ENCODE peak calls at places on chromosomes 11 and 22, in eight cellular contexts. C, R, J, V, P, N, W and A are unnamed samples.

GRCh38 chr22:45638834-45639746 is 32.5 kb upstream of the ATXN10 start:
- DNase-seq in C (no peak), R (peak), J (peak), V (peak), P (peak), N (peak), W (no peak), A (no peak)

GRCh38 chr11:3700910-3701309 is 29.7 kb upstream of the CHRNA10 start:
- DNase-seq in C (no peak), R (no peak), J (no peak), V (no peak), P (no peak), N (no peak), W (no peak), A (no peak)

GRCh38 chr11:70270104-70270876 is at the start of gene PPFIA1:
- DNase-seq in C (peak), R (peak), J (peak), V (peak), P (peak), N (peak), W (peak), A (peak)

GRCh38 chr11:76030286-76030685 is 176.0 kb downstream of the WNT11 start:
- DNase-seq in C (no peak), R (peak), J (peak), V (no peak), P (peak), N (peak), W (no peak), A (peak)

GRCh38 chr11:13368041-13368446 is 90.5 kb downstream of the BMAL1 start:
- DNase-seq in C (no peak), R (peak), J (peak), V (no peak), P (peak), N (peak), W (no peak), A (no peak)

GRCh38 chr11:100816823-100817222 is 129.7 kb downstream of the ARHGAP42 start:
- DNase-seq in C (no peak), R (no peak), J (no peak), V (no peak), P (no peak), N (peak), W (no peak), A (no peak)

GRCh38 chr11:131041331-131042040 is 125.2 kb upstream of the SNX19 start:
- DNase-seq in C (no peak), R (no peak), J (no peak), V (no peak), P (no peak), N (no peak), W (no peak), A (no peak)

GRCh38 chr22:19974233-19974861 is 32.7 kb upstream of the TXNRD2 start:
- DNase-seq in C (peak), R (peak), J (peak), V (peak), P (peak), N (peak), W (no peak), A (peak)

GRCh38 chr11:27524155-27524554 is 17.6 kb upstream of the LIN7C start:
- DNase-seq in C (no peak), R (peak), J (peak), V (no peak), P (peak), N (peak), W (no peak), A (peak)

GRCh38 chr11:121389651-121390050 is 62.5 kb upstream of the SORL1 start:
- DNase-seq in C (no peak), R (no peak), J (peak), V (no peak), P (peak), N (peak), W (no peak), A (no peak)

GRCh38 chr11:1868636-1869291 is 15.9 kb downstream of the LSP1 start:
- DNase-seq in C (no peak), R (no peak), J (no peak), V (peak), P (no peak), N (no peak), W (no peak), A (no peak)

GRCh38 chr11:129910360-129910759 is 15.0 kb upstream of the NFRKB start:
- DNase-seq in C (no peak), R (no peak), J (no peak), V (no peak), P (no peak), N (peak), W (no peak), A (no peak)

GRCh38 chr11:12921580-12922157 is 87.4 kb upstream of the RASSF10 start:
- DNase-seq in C (no peak), R (no peak), J (no peak), V (no peak), P (no peak), N (no peak), W (no peak), A (no peak)

GRCh38 chr11:129248618-129249017 is 56.5 kb upstream of the ARHGAP32 start:
- DNase-seq in C (no peak), R (peak), J (peak), V (no peak), P (peak), N (peak), W (no peak), A (no peak)

GRCh38 chr11:115745545-115746265 is 241.5 kb upstream of the CADM1 start:
- DNase-seq in C (no peak), R (no peak), J (no peak), V (no peak), P (no peak), N (no peak), W (no peak), A (no peak)

GRCh38 chr22:19571995-19572394 is 47.8 kb upstream of the CLDN5 start:
- DNase-seq in C (no peak), R (no peak), J (no peak), V (no peak), P (no peak), N (no peak), W (no peak), A (no peak)

GRCh38 chr22:39773976-39774539 is 119.5 kb downstream of the ENTHD1 start:
- DNase-seq in C (peak), R (no peak), J (no peak), V (no peak), P (no peak), N (peak), W (no peak), A (no peak)

GRCh38 chr22:26065847-26066246 is 103.4 kb upstream of the SEZ6L start:
- DNase-seq in C (no peak), R (no peak), J (no peak), V (no peak), P (no peak), N (no peak), W (no peak), A (no peak)

GRCh38 chr22:46963672-46964545 is 201.5 kb downstream of the TBC1D22A start:
- DNase-seq in C (no peak), R (no peak), J (no peak), V (no peak), P (no peak), N (no peak), W (no peak), A (no peak)

GRCh38 chr11:76604081-76604601 is 66.4 kb downstream of the LRRC32 start:
- DNase-seq in C (no peak), R (no peak), J (no peak), V (no peak), P (no peak), N (no peak), W (no peak), A (no peak)

GRCh38 chr11:121323208-121323607 is 30.6 kb downstream of the SC5D start:
- DNase-seq in C (no peak), R (no peak), J (no peak), V (no peak), P (no peak), N (no peak), W (no peak), A (no peak)

GRCh38 chr11:27997344-27997743 is 110.6 kb downstream of the KIF18A start:
- DNase-seq in C (no peak), R (no peak), J (no peak), V (no peak), P (no peak), N (peak), W (no peak), A (no peak)

GRCh38 chr11:116312560-116313340 is 460.0 kb downstream of the BUD13 start:
- DNase-seq in C (no peak), R (no peak), J (peak), V (peak), P (peak), N (peak), W (peak), A (no peak)

GRCh38 chr11:70383664-70384395 is 14.5 kb upstream of the CTTN start:
- DNase-seq in C (no peak), R (no peak), J (no peak), V (no peak), P (no peak), N (no peak), W (no peak), A (no peak)

GRCh38 chr22:29212738-29213137 is 7.0 kb downstream of the EMID1 start:
- DNase-seq in C (no peak), R (no peak), J (no peak), V (no peak), P (no peak), N (no peak), W (no peak), A (no peak)

GRCh38 chr11:66006134-66006890 is 4.0 kb downstream of the BANF1 start:
- DNase-seq in C (no peak), R (no peak), J (no peak), V (no peak), P (no peak), N (no peak), W (no peak), A (no peak)

GRCh38 chr11:66001941-66002647 is at the start of the genes BANF1 and EIF1AD:
- DNase-seq in C (peak), R (peak), J (peak), V (peak), P (peak), N (peak), W (peak), A (peak)

GRCh38 chr11:66004186-66004585 is 1.9 kb downstream of the BANF1 start:
- DNase-seq in C (no peak), R (no peak), J (no peak), V (no peak), P (no peak), N (no peak), W (no peak), A (no peak)

GRCh38 chr11:66003291-66003690 is 988 bp downstream of the BANF1 start:
- DNase-seq in C (no peak), R (no peak), J (no peak), V (no peak), P (no peak), N (no peak), W (no peak), A (no peak)

DNA sequence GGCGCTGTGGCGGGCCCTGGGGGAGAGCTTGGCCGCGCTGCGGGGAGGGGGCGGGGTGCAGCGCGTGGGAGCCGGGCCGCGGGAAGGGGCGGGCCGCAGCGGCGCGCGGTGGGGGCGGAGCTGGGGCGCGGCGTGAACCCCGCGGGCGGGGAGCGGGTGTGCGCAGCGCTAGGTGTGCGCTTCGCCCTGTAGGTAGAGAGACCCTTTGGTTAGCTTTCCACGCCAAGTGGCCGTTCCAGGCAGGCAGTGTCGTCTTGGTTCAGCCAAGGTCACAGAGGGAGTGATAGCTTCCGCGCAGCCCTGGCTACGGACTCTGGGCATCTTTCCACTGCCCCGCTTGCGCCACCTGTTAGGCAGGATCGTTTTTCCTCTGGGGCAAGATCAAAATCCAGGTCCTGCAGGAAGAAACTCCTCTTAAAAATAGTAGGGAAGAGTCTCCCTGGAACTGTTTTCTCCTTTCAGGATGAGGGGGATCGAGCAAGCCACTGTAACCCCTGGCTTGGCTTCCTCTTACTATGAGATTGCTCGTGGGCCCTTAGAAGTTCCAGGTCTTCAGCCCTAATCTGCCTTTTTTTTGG is 434 bp downstream of the BANF1 start:
- DNase-seq in C (peak), R (peak), J (peak), V (peak), P (peak), N (peak), W (peak), A (no peak)
- TF ChIP-seq CTCF in C (peak), R (peak), J (peak), V (no peak), P (peak), N (peak), W (no peak), A (no peak)

GRCh38 chr11:95792200-95792599 is 1.9 kb downstream of the CEP57 start:
- DNase-seq in C (no peak), R (no peak), J (no peak), V (no peak), P (no peak), N (no peak), W (no peak), A (no peak)
- H3K4me3 ChIP-seq in C (peak), R (peak), J (no peak), V (peak), P (no peak), N (no peak), W (no peak), A (peak)

GRCh38 chr22:42891008-42891407 is 33.9 kb upstream of the ARFGAP3 start:
- DNase-seq in C (no peak), R (no peak), J (no peak), V (no peak), P (no peak), N (no peak), W (no peak), A (no peak)

GRCh38 chr22:42891696-42892095 is 34.6 kb upstream of the ARFGAP3 start:
- DNase-seq in C (no peak), R (no peak), J (no peak), V (no peak), P (no peak), N (no peak), W (no peak), A (no peak)

GRCh38 chr22:42887114-42887513 is 30.0 kb upstream of the ARFGAP3 start:
- DNase-seq in C (no peak), R (no peak), J (no peak), V (no peak), P (no peak), N (no peak), W (peak), A (no peak)

GRCh38 chr22:42887523-42888507 is 30.7 kb upstream of the ARFGAP3 start:
- DNase-seq in C (no peak), R (no peak), J (no peak), V (no peak), P (no peak), N (no peak), W (peak), A (peak)

DNA sequence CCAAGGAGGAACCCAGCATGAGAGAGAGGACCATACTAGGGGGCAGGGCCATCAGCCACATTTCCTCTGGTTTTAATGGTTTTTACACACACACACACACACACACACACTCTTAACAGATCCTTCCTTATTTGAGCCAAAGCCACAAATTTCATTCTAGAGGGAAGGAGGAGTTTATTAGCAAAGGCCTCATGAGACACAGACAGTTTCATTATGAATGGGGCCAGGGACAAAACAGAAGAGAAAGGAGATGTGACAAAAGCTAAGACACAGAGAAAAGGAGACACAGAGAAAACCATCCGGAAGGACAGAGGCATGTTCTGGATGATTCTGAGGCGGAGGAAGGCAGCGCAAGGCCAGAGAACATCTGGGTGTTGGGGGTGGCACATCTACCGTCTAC is 32.2 kb upstream of the ARFGAP3 start:
- DNase-seq in C (no peak), R (no peak), J (no peak), V (no peak), P (no peak), N (no peak), W (no peak), A (no peak)
- TF ChIP-seq CTCF in C (no peak), R (no peak), J (no peak), V (no peak), P (no peak), N (no peak), W (no peak), A (no peak)

GRCh38 chr11:65870706-65871681 is 1.6 kb downstream of the EFEMP2 start:
- DNase-seq in C (peak), R (no peak), J (no peak), V (peak), P (no peak), N (no peak), W (no peak), A (no peak)
- H3K4me3 ChIP-seq in C (no peak), R (no peak), J (peak), V (peak), P (peak), N (peak), W (no peak), A (no peak)

GRCh38 chr11:102640946-102641345 is 15.8 kb upstream of the MMP20 start:
- DNase-seq in C (no peak), R (peak), J (no peak), V (no peak), P (no peak), N (no peak), W (no peak), A (peak)

GRCh38 chr11:102633385-102634026 is 8.4 kb upstream of the MMP20 start:
- DNase-seq in C (no peak), R (no peak), J (no peak), V (no peak), P (no peak), N (no peak), W (no peak), A (no peak)

GRCh38 chr11:102632026-102632425 is 6.9 kb upstream of the MMP20 start:
- DNase-seq in C (no peak), R (no peak), J (no peak), V (no peak), P (no peak), N (no peak), W (no peak), A (no peak)

GRCh38 chr11:102639656-102640055 is 14.5 kb upstream of the MMP20 start:
- DNase-seq in C (no peak), R (no peak), J (no peak), V (no peak), P (no peak), N (no peak), W (no peak), A (no peak)

GRCh38 chr11:102637731-102638130 is 12.6 kb upstream of the MMP20 start:
- DNase-seq in C (no peak), R (no peak), J (peak), V (no peak), P (no peak), N (peak), W (no peak), A (no peak)
- TF ChIP-seq CTCF in C (no peak), R (no peak), J (no peak), V (no peak), P (no peak), N (no peak), W (no peak), A (no peak)

DNA sequence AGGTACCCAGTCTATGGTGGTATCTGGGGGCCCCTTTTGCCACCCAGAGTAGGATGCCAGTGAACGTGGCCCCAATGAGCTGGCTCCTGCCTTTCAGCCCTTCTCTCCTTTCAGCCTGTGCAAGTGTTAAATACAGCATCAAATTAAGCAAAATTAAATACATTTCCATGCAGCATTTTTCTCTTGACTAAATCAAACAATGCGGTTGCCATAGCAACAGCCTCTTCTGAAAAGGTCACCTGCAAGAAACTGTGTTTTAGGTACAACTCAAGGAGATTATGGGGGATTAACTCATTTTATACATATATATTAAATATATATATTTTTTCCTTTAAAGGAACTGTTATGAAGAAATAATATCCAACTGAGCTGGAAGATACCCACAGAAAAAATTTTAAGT is 115.1 kb downstream of the PKNOX2 start:
- DNase-seq in C (no peak), R (no peak), J (no peak), V (no peak), P (no peak), N (no peak), W (no peak), A (no peak)
- H3K4me3 ChIP-seq in C (no peak), R (no peak), J (no peak), V (no peak), P (no peak), N (no peak), W (no peak), A (no peak)

DNA sequence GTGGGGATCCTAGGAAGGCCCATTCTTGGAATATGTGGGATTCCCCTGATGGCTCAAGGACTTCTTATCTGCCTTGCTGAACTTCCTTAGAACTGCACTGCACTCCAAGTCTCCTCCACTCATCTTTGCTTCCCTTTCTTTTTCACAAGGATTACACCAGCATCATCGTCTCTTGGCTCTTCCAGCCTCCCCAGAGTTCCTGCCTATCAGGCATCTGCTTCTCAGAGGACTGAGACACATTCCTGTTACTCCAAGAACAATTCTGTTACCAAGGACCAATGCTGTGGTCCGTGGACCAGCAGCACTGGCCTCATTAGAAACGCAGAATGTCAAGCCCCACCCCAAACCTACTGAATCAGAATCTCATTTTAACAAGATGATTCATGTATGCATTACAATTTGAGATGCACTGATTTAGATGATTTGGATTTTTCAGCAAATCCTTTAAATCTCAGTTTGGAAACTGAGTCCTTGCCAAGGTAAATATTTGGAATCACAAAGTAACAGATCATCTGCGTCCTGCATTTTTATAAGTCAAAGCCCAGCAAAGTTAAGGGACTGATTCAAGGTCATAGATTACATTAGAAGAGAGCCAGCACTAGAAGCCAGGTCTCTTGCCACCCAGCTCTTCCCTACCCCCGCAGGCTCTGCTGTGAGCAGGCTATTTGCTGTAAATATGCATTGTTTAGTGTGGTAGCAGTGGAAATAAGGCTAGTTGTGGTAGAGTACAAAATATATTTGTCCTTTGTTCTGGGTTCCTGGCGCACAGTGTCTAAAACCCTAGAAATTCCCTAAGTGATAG is 110.9 kb downstream of the SWAP70 start:
- DNase-seq in C (no peak), R (no peak), J (peak), V (no peak), P (peak), N (peak), W (no peak), A (no peak)
- TF ChIP-seq CTCF in C (no peak), R (no peak), J (no peak), V (no peak), P (no peak), N (no peak), W (no peak), A (no peak)

GRCh38 chr11:114075343-114075610 is 15.8 kb downstream of the ZBTB16 start:
- DNase-seq in C (no peak), R (no peak), J (no peak), V (no peak), P (no peak), N (no peak), W (no peak), A (no peak)
- H3K4me3 ChIP-seq in C (no peak), R (no peak), J (no peak), V (peak), P (no peak), N (no peak), W (no peak), A (no peak)

GRCh38 chr22:37244922-37245722 is 1.1 kb upstream of the RAC2 start:
- DNase-seq in C (peak), R (no peak), J (no peak), V (peak), P (no peak), N (no peak), W (no peak), A (no peak)
- TF ChIP-seq CTCF in C (peak), R (no peak), J (no peak), V (no peak), P (no peak), N (no peak), W (no peak), A (no peak)